ENCODE peak calls at places on chromosomes 16 and 17, in eight cellular contexts. H, R, N, Z, C, B, Q and K are unnamed samples.

GRCh38 chr16:75130150-75130771 is 13.7 kb upstream of the LDHD start:
- DNase-seq in C (no peak), Q (no peak), B (no peak), R (peak; percentile 65), Z (no peak), H (peak; percentile 71), N (no peak), K (no peak)

GRCh38 chr16:55001931-55002330 is 71.3 kb downstream of the IRX5 start:
- DNase-seq in C (no peak), Z (no peak), Q (no peak), H (no peak), R (no peak), N (no peak), B (no peak), K (no peak)

GRCh38 chr16:18800674-18801196 is 614 bp downstream of the ARL6IP1 start:
- DNase-seq in N (peak; percentile 17), B (no peak), C (no peak), Z (no peak), Q (no peak), R (peak; percentile 62), H (no peak), K (no peak)

GRCh38 chr16:29029168-29029994 is 44.5 kb downstream of the LAT start:
- DNase-seq in N (no peak), R (peak; percentile 85), Q (peak; percentile 25), Z (peak; percentile 58), C (no peak), B (no peak), H (no peak), K (no peak)

GRCh38 chr16:62149646-62150045 is 113.4 kb upstream of the CDH8 start:
- DNase-seq in C (no peak), Q (no peak), R (no peak), B (no peak), N (no peak), H (no peak), Z (no peak), K (no peak)

GRCh38 chr17:73770115-73770848 is 126.0 kb upstream of the SDK2 start:
- DNase-seq in R (no peak), H (no peak), Z (no peak), Q (peak; percentile 57), N (peak; percentile 74), B (peak; percentile 91), C (peak; percentile 21), K (peak; percentile 88)

GRCh38 chr16:4675864-4676786 is 17.2 kb upstream of the NUDT16L1 start:
- DNase-seq in N (peak; percentile 46), H (peak; percentile 35), C (no peak), Z (no peak), Q (no peak), R (peak; percentile 61), B (no peak), K (no peak)

GRCh38 chr16:84313921-84314320 is 19.2 kb downstream of the WFDC1 start:
- DNase-seq in N (no peak), R (no peak), C (no peak), H (no peak), Z (no peak), Q (no peak), B (no peak), K (no peak)

GRCh38 chr17:48850792-48851325 is 20.0 kb downstream of the CALCOCO2 start:
- DNase-seq in Q (no peak), Z (no peak), R (no peak), C (no peak), B (no peak), N (no peak), H (no peak), K (no peak)

GRCh38 chr16:27305839-27306442 is 7.8 kb upstream of the IL4R start:
- DNase-seq in Z (no peak), H (no peak), N (no peak), R (no peak), Q (no peak), C (no peak), B (no peak), K (no peak)

GRCh38 chr16:28136751-28137434 is 73.4 kb upstream of the GSG1L start:
- DNase-seq in C (no peak), N (no peak), R (no peak), H (no peak), Z (no peak), Q (no peak), B (no peak), K (no peak)

GRCh38 chr16:3514621-3515020 is 13.8 kb downstream of the CLUAP1 start:
- DNase-seq in H (no peak), Q (no peak), C (no peak), R (no peak), N (no peak), Z (no peak), B (no peak), K (no peak)

DNA sequence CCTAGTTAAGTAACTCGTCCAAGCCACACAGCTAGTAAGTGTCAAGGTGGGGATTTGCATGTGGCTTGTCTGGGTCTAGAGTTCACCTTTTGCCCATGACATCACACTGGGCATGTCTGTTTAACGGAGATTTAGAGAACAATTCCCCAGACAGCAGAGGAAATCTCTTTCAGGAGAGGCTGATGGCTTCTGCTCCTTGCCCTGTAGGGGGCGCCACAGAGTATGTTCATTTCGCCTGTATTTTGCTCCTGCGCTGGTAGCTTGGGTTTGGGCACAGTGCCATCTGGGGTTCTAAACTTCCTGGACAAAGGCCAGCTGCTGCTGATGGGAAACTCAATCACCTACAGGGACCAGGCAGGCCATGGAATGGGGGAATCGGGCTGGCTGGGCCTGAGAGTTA is 20.4 kb downstream of the OTOA start:
- DNase-seq in C (no peak), Q (no peak), R (peak; percentile 80), N (peak; percentile 21), Z (peak; percentile 82), H (peak; percentile 50), B (no peak), K (no peak)
- TF ChIP-seq CTCF in C (peak; percentile 65), Q (peak; percentile 40), R (peak; percentile 77), N (peak; percentile 20), Z (peak; percentile 75), H (peak; percentile 70), B (no peak), K (peak; percentile 29)

DNA sequence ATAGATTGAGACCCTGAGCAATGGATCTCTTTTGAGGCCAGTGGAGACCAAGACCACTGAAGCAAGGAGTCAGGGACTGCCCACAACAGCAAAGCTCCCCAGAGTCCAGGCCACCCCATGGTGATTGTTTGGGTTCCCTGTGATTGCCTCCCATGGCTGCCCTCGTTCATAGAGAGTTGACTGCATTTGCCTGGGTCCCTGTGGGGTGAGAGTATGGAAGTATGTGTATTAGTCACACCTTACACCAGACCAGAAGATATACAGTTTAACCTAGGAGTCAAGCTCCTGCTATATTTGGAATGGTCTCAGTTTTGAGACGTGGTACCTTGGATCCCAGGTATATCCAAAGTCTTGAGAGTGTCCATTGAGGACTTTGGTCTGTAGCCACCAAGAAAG is 20.2 kb downstream of the HLF start:
- DNase-seq in C (no peak), Q (no peak), N (no peak), B (no peak), Z (no peak), H (no peak), R (no peak), K (no peak)
- H3K4me1 ChIP-seq in C (peaks cover 9% of the 10 kb centered on the region), Q (peaks cover 47% of the 10 kb centered on the region), N (peaks cover 34% of the 10 kb centered on the region), B (peaks cover 39% of the 10 kb centered on the region), Z (no peaks in the 10 kb centered on the region), H (peaks cover 100% of the 10 kb centered on the region), R (no peaks in the 10 kb centered on the region), K (peaks cover 96% of the 10 kb centered on the region)

GRCh38 chr17:71900830-71901229 is 220.0 kb upstream of the SOX9 start:
- DNase-seq in Z (no peak), N (no peak), C (peak; percentile 79), Q (no peak), H (no peak), R (no peak), B (no peak), K (no peak)

GRCh38 chr17:71905632-71906031 is 215.2 kb upstream of the SOX9 start:
- DNase-seq in C (no peak), H (no peak), Q (no peak), Z (no peak), N (no peak), B (no peak), R (no peak), K (no peak)

GRCh38 chr17:71899317-71899716 is 221.5 kb upstream of the SOX9 start:
- DNase-seq in H (no peak), Q (no peak), B (no peak), C (no peak), R (no peak), N (no peak), Z (no peak), K (no peak)

DNA sequence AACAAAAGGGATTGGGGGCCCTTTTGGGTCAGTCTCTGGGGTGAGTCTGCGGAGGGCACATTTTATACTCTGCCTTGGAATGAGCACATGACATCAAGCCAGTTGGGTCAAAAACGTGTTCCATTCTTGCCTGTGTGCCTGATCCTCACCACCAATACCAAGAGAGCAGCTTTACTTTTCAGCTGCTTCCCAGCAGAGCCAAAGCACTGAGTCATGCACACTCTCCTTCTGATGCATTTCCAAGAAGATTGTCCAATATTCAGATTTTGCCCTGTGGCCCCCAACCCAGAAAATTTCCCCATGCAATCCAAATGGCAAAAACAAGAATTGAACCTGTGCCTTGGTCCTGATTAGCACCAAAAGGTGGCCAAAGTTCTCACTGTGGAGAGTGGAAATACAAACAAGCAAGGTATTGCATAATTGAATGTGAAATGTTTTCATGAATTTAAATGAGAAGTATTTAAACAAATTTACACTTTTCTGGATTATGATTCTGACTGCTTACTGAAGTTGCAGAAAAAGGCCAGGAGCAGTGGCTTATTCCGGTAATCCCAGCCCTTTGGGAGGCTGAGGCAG is 217.8 kb upstream of the SOX9 start:
- DNase-seq in Q (no peak), H (no peak), Z (no peak), C (no peak), N (no peak), B (no peak), R (no peak), K (no peak)
- H3K9me3 ChIP-seq in Q (peaks cover 8% of the 10 kb centered on the region), H (no peaks in the 10 kb centered on the region), Z (no peaks in the 10 kb centered on the region), C (peaks cover 3% of the 10 kb centered on the region), N (no peaks in the 10 kb centered on the region), B (no peaks in the 10 kb centered on the region), R (no peaks in the 10 kb centered on the region), K (peaks cover 1% of the 10 kb centered on the region)

GRCh38 chr17:37025847-37026533 is 77.2 kb downstream of the AATF start:
- DNase-seq in Q (no peak), Z (no peak), H (no peak), B (no peak), C (no peak), R (no peak), N (no peak), K (no peak)

GRCh38 chr17:37028040-37028439 is 79.3 kb downstream of the AATF start:
- DNase-seq in N (no peak), Q (no peak), R (no peak), C (no peak), H (no peak), Z (no peak), B (no peak), K (no peak)

GRCh38 chr17:37026534-37026875 is 77.8 kb downstream of the AATF start:
- DNase-seq in B (no peak), Q (no peak), Z (no peak), N (no peak), R (no peak), H (no peak), C (no peak), K (no peak)

DNA sequence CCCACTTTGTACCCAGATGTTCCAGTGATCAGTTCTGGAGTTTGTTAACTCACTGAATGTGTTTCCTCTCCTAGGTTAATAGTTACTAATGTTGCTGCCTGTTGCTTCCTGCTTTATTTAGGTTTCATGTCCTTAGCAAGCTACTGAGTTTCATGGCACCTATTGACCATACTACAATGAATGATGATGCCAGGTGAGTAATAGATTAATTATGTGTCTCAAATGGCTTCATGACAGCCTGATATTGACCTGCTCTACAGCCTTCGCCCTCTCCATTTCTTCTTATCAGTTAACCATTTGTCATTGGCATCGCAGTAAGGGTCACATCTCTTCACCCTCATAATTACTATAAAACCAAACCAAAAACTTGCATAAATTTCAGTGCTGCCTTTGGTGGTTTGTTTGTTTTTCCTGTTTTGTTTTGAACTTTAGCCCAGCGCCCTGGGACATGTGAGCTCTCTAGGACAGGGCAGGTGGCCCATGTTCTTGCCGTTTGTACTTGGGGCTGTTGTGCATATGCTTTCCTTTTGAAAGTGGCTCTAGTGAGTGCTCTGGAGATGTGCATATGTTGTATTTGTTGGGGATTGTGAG is 82.8 kb downstream of the AATF start:
- DNase-seq in C (no peak), H (no peak), Z (no peak), Q (no peak), B (no peak), R (no peak), N (no peak), K (no peak)
- TF ChIP-seq CTCF in C (no peak), H (no peak), Z (no peak), Q (no peak), B (no peak), R (no peak), N (no peak), K (no peak)